ENCODE peak calls at places on chromosomes 4 and X, in ten cellular contexts. C is SK-N-SH, J is adrenal gland, L is esophagus muscularis mucosa, P is hepatocyte, R is A673, W is mucosa of descending colon, K is heart right ventricle, S is kidney, F is right atrium auricular region. B is an unnamed sample. For H3K36me3, the result is how much of the 10 kb centered on the place peaks cover.

GRCh38 chr4:14841801-14842748 is 160.2 kb upstream of the CPEB2 start:
- DNase-seq in C (no peak), J (no peak), L (no peak), P (no peak), R (peak), W (peak), K (peak), S (no peak), F (no peak), B (peak)

GRCh38 chr4:163332526-163333405 is at the start of gene NPY1R:
- DNase-seq in C (peak), J (peak), L (no peak), P (peak), R (peak), W (peak), K (peak), S (peak), F (peak), B (peak)

GRCh38 chr4:99483636-99484035 is 27.2 kb upstream of the C4orf17 start:
- DNase-seq in C (no peak), J (no peak), L (no peak), P (no peak), R (no peak), W (no peak), K (no peak), S (no peak), F (no peak), B (peak)

GRCh38 chr4:105186701-105187158 is 40.1 kb downstream of the TET2 start:
- DNase-seq in C (no peak), J (peak), L (no peak), P (no peak), R (peak), W (no peak), K (no peak), S (no peak), F (no peak), B (peak)

GRCh38 chr4:83011779-83012630 is 1.4 kb upstream of the LIN54 start:
- DNase-seq in C (no peak), J (peak), L (no peak), P (peak), R (peak), W (peak), K (peak), S (no peak), F (peak), B (peak)

GRCh38 chr4:98929341-98930267 is 671 bp upstream of the EIF4E start:
- DNase-seq in C (peak), J (peak), L (peak), P (peak), R (no peak), W (peak), K (peak), S (peak), F (peak), B (peak)

GRCh38 chr4:23930750-23931488 is 41.1 kb upstream of the PPARGC1A start:
- DNase-seq in C (peak), J (peak), L (no peak), P (peak), R (no peak), W (peak), K (peak), S (peak), F (peak), B (no peak)

GRCh38 chr4:141853091-141853734 is 216.8 kb downstream of the IL15 start:
- DNase-seq in C (no peak), J (no peak), L (no peak), P (peak), R (no peak), W (no peak), K (no peak), S (no peak), F (no peak), B (peak)

GRCh38 chr4:98110929-98111328 is 32.3 kb downstream of the STPG2 start:
- DNase-seq in C (no peak), J (no peak), L (no peak), P (no peak), R (no peak), W (no peak), K (no peak), S (no peak), F (no peak), B (no peak)

GRCh38 chrX:17738002-17738713 is 865 bp downstream of the SCML1 start:
- DNase-seq in C (peak), J (peak), L (no peak), P (peak), R (peak), W (peak), K (peak), S (peak), F (no peak), B (peak)

GRCh38 chr4:122602277-122603142 is 18.4 kb downstream of the IL21 start:
- DNase-seq in C (peak), J (no peak), L (no peak), P (peak), R (peak), W (no peak), K (no peak), S (no peak), F (no peak), B (peak)

GRCh38 chr4:3257691-3258482 is 8.9 kb downstream of the MSANTD1 start:
- DNase-seq in C (no peak), J (peak), L (no peak), P (no peak), R (no peak), W (peak), K (peak), S (peak), F (no peak), B (peak)

GRCh38 chrX:131762802-131763234 is 218.9 kb downstream of the OR13H1 start:
- DNase-seq in C (peak), J (peak), L (no peak), P (no peak), R (peak), W (no peak), K (no peak), S (no peak), F (no peak), B (no peak)

GRCh38 chr4:6750302-6751221 is 32.0 kb upstream of the KIAA0232 start:
- DNase-seq in C (no peak), J (no peak), L (no peak), P (peak), R (no peak), W (peak), K (no peak), S (peak), F (no peak), B (peak)

DNA sequence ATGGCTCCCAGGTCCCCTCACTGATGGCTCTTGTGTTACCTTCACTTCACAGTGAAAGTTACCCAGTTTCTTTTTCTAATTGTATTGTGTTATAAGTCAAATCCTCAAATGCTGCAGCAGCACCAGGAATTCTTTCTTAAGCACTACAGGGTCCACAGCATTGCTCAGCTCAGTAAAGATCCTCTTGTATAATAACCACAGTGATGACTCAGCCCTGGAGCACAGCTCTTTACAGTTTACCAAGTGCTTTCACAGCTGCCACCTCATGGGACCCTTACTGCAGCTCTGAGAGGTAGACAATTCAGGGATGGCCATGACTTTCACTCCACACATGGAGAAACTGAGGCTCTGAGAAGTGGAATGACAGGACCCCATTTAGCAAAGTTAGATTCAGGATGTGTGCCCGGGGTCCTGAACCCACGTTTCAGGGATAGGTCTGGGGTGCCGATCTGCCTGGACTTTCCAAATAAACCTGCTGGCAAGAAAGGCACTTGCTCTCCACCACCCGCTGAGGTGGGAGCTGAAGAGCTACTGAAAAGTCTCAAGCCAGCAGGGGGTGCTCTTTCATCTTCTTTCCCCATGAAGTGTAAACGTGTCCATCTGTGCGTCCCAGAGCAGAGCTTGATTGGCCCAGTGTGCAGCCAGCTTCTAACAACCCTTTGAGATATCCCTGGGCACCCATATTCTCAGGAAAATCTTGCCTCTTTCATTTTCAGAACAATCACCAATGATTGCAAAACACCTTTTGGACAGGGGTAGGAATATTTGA is 35.7 kb upstream of the GABRQ start:
- DNase-seq in C (peak), J (no peak), L (no peak), P (no peak), R (peak), W (no peak), K (no peak), S (no peak), F (no peak), B (peak)
- TF ChIP-seq CTCF in C (peak), J (no peak), L (no peak), P (no peak), R (peak), W (no peak), K (no peak), S (no peak), F (no peak), B (no peak)

GRCh38 chr4:158722291-158722916 is 792 bp downstream of the PPID start:
- DNase-seq in C (peak), J (no peak), L (no peak), P (peak), R (peak), W (no peak), K (no peak), S (no peak), F (no peak), B (peak)

GRCh38 chr4:158724647-158725046 is 1.5 kb upstream of the PPID start:
- DNase-seq in C (no peak), J (no peak), L (no peak), P (no peak), R (no peak), W (no peak), K (no peak), S (no peak), F (no peak), B (no peak)

GRCh38 chr4:158715787-158716186 is 7.4 kb downstream of the PPID start:
- DNase-seq in C (no peak), J (no peak), L (no peak), P (no peak), R (no peak), W (no peak), K (no peak), S (no peak), F (no peak), B (no peak)

GRCh38 chr4:158722917-158723793 is at the start of gene PPID:
- DNase-seq in C (peak), J (peak), L (peak), P (peak), R (peak), W (peak), K (peak), S (peak), F (peak), B (peak)

DNA sequence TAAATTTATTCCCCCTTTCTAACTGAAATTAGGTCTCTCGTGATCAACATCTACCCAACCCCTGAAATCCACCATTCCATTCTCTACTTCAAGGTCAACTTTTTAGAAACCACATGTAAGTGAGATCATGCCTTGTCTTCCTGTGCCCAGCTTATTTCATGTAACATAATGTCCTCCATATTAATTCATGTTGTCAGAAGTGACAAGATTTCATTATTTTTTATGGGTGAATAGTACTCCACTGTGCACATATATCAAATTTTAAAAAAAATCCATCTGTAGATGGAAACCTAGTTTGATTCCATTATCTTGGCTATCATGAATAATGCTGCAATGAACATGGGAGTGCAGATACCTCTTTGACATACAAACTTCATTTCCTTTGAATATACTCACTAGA is 1.5 kb downstream of the PPID start:
- DNase-seq in C (no peak), J (no peak), L (no peak), P (no peak), R (no peak), W (no peak), K (no peak), S (no peak), F (no peak), B (no peak)
- H3K4me3 ChIP-seq in C (no peak), J (no peak), L (no peak), P (peak), R (no peak), W (no peak), K (peak), S (peak), F (no peak), B (no peak)

DNA sequence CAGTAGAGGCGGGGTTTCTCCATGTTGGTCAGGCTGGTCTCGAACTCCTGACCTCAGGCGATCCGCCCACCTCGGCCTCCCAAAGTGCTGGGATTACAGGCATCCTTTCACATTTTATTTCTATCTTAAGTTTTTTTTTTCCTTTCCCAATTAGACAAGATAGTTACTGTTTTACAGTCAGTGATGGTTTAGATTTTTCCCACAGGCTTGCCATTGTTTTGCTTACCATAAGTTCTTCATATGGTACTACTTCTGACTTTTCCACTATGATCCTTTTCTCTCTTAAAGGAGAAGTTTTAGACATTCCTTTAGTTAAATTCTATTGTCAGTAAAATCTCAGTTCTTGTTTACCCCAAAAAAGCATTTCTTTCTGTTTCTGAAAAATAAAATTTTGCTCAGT is 462.6 kb downstream of the CENPC start:
- DNase-seq in C (no peak), J (no peak), L (no peak), P (no peak), R (no peak), W (no peak), K (no peak), S (no peak), F (no peak), B (no peak)
- H3K36me3 ChIP-seq in C (under half), J (under half), L (under half), P (under half), R (under half), W (under half), K (under half), S (under half), F (under half), B (under half)

GRCh38 chr4:71945791-71946190 is 86.0 kb upstream of the NPFFR2 start:
- DNase-seq in C (no peak), J (no peak), L (no peak), P (no peak), R (no peak), W (no peak), K (no peak), S (no peak), F (no peak), B (no peak)

GRCh38 chr4:71941001-71941400 is 90.8 kb upstream of the NPFFR2 start:
- DNase-seq in C (peak), J (no peak), L (no peak), P (peak), R (peak), W (no peak), K (no peak), S (no peak), F (no peak), B (peak)

DNA sequence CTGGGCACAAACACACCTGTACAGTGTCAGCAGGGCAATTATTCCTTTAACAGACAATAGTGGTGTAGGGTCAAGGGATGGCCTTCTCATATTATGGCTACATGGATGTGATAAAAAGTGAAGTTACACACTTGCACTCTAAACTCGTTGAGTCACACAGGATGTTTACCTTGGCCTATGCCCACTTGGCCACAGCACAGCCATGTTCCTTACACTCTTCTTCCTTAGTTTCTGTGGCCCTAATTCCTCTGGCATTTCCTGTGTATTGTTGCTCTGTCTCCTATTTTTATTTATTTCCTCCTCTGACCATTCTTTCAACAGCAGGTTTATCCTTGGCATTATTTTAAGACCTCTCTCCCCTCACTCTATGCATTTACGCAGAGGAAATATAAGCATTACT is 86.8 kb upstream of the NPFFR2 start:
- DNase-seq in C (no peak), J (no peak), L (no peak), P (no peak), R (peak), W (no peak), K (no peak), S (no peak), F (no peak), B (peak)
- TF ChIP-seq CTCF in C (no peak), J (no peak), L (no peak), P (no peak), R (no peak), W (no peak), K (no peak), S (no peak), F (no peak), B (no peak)

GRCh38 chrX:25599061-25599460 is 539.1 kb upstream of the MAGEB18 start:
- DNase-seq in C (no peak), J (no peak), L (no peak), P (no peak), R (no peak), W (no peak), K (no peak), S (no peak), F (no peak), B (no peak)
- H3K4me3 ChIP-seq in C (no peak), J (no peak), L (no peak), P (no peak), R (no peak), W (no peak), K (no peak), S (no peak), F (no peak), B (no peak)

GRCh38 chr4:1235381-1236102 is 13.4 kb downstream of the CTBP1 start:
- DNase-seq in C (no peak), J (peak), L (no peak), P (no peak), R (no peak), W (peak), K (no peak), S (peak), F (no peak), B (no peak)
- H3K36me3 ChIP-seq in C (under half), J (half or more), L (under half), P (under half), R (half or more), W (under half), K (under half), S (under half), F (half or more), B (under half)

GRCh38 chr4:73964862-73965611 is 16.8 kb downstream of the PF4 start:
- DNase-seq in C (no peak), J (no peak), L (no peak), P (peak), R (peak), W (peak), K (no peak), S (no peak), F (no peak), B (peak)
- TF ChIP-seq CTCF in C (peak), J (peak), L (no peak), P (peak), R (peak), W (no peak), K (no peak), S (peak), F (no peak), B (peak)

B was measured in bronchial epithelial cell.